ENCODE peak calls at places on chromosome 7, in six cellular contexts. G, F, W, I, J and P are unnamed samples.

GRCh38 chr7:121273467-121274167 is 55.2 kb upstream of the WNT16 start:
- DNase-seq in G (no peak), F (no peak), W (no peak), I (no peak), J (no peak), P (no peak)

GRCh38 chr7:7203813-7204575 is 21.6 kb downstream of the C1GALT1 start:
- DNase-seq in G (no peak), F (no peak), W (no peak), I (no peak), J (no peak), P (no peak)

GRCh38 chr7:132548489-132549078 is 27.7 kb downstream of the PLXNA4 start:
- DNase-seq in G (no peak), F (no peak), W (no peak), I (no peak), J (no peak), P (no peak)

GRCh38 chr7:67809586-67809985 is 813.0 kb downstream of the TYW1 start:
- DNase-seq in G (no peak), F (no peak), W (peak; percentile 24), I (no peak), J (no peak), P (no peak)

GRCh38 chr7:151178831-151179230 is 8.2 kb downstream of the ASB10 start:
- DNase-seq in G (no peak), F (no peak), W (no peak), I (no peak), J (no peak), P (no peak)

GRCh38 chr7:47313564-47313963 is 268.3 kb downstream of the TNS3 start:
- DNase-seq in G (peak; percentile 73), F (no peak), W (no peak), I (no peak), J (no peak), P (no peak)

GRCh38 chr7:86863452-86863851 is 196.0 kb downstream of the ELAPOR2 start:
- DNase-seq in G (no peak), F (no peak), W (no peak), I (no peak), J (no peak), P (no peak)

GRCh38 chr7:100799037-100799896 is 28.1 kb downstream of the EPHB4 start:
- DNase-seq in G (peak; percentile 85), F (peak; percentile 30), W (peak; percentile 88), I (no peak), J (peak; percentile 73), P (no peak)

GRCh38 chr7:82050134-82050533 is 280.3 kb upstream of the HGF start:
- DNase-seq in G (peak; percentile 65), F (no peak), W (peak; percentile 73), I (no peak), J (no peak), P (no peak)

GRCh38 chr7:33982425-33982786 is 77.1 kb downstream of the BMPER start:
- DNase-seq in G (peak; percentile 71), F (no peak), W (peak; percentile 80), I (no peak), J (no peak), P (no peak)

GRCh38 chr7:56078196-56078595 is 14.1 kb downstream of the SUMF2 start:
- DNase-seq in G (no peak), F (no peak), W (no peak), I (no peak), J (no peak), P (no peak)

GRCh38 chr7:99987846-99988245 is 12.0 kb upstream of the AZGP1 start:
- DNase-seq in G (no peak), F (no peak), W (no peak), I (no peak), J (no peak), P (no peak)

GRCh38 chr7:38978474-38978873 is 765 bp downstream of the POU6F2 start:
- DNase-seq in G (peak; percentile 13), F (no peak), W (no peak), I (no peak), J (no peak), P (no peak)

GRCh38 chr7:925601-926000 is 28.9 kb downstream of the ADAP1 start:
- DNase-seq in G (no peak), F (peak; percentile 73), W (no peak), I (no peak), J (peak; percentile 78), P (peak; percentile 18)

GRCh38 chr7:108129018-108129965 is 869 bp downstream of the LAMB4 start:
- DNase-seq in G (no peak), F (no peak), W (no peak), I (no peak), J (no peak), P (no peak)

GRCh38 chr7:152574892-152575511 is 100.9 kb downstream of the XRCC2 start:
- DNase-seq in G (no peak), F (no peak), W (no peak), I (no peak), J (no peak), P (no peak)

GRCh38 chr7:131905574-131905973 is 349.1 kb upstream of the PODXL start:
- DNase-seq in G (no peak), F (no peak), W (no peak), I (no peak), J (no peak), P (no peak)

GRCh38 chr7:68718059-68718685 is 880.1 kb upstream of the AUTS2 start:
- DNase-seq in G (peak; percentile 84), F (no peak), W (no peak), I (no peak), J (no peak), P (no peak)

GRCh38 chr7:46534593-46535271 is 613.7 kb upstream of the IGFBP3 start:
- DNase-seq in G (peak; percentile 67), F (no peak), W (peak; percentile 52), I (no peak), J (peak; percentile 33), P (no peak)

GRCh38 chr7:137844690-137845425 is 1.9 kb downstream of the DGKI start:
- DNase-seq in G (no peak), F (no peak), W (no peak), I (no peak), J (no peak), P (no peak)

GRCh38 chr7:148863324-148863723 is 20.8 kb downstream of the EZH2 start:
- DNase-seq in G (no peak), F (no peak), W (no peak), I (no peak), J (no peak), P (no peak)

GRCh38 chr7:148862481-148862880 is 21.6 kb downstream of the EZH2 start:
- DNase-seq in G (no peak), F (no peak), W (no peak), I (no peak), J (no peak), P (no peak)

GRCh38 chr7:148866362-148866761 is 17.7 kb downstream of the EZH2 start:
- DNase-seq in G (no peak), F (no peak), W (no peak), I (no peak), J (no peak), P (no peak)

GRCh38 chr7:148867571-148868377 is 16.3 kb downstream of the EZH2 start:
- DNase-seq in G (peak; percentile 20), F (no peak), W (no peak), I (no peak), J (no peak), P (no peak)

DNA sequence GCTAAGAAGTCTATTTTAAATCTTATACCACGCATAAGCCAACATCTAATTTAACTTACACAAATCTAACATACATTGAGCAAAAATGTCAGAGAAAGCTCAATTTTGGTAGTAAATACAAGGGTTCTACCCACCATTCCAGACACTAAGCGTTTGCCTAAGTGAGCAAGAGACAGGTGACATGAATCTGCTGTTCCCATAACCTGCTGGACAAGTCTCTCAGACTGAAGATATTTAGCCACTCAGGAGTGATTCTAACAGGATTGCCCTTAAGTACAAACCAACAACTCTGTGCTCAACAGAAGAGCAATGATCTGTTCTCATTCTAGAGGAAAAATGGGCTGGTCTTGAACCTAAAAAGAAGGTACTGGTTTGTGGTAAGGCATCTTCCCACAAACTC is 18.8 kb downstream of the EZH2 start:
- DNase-seq in G (no peak), F (no peak), W (no peak), I (no peak), J (no peak), P (no peak)
- H3K27ac ChIP-seq in G (no peak overlapping the region), F (no peak overlapping the region), W (no peak overlapping the region), I (no peak overlapping the region), J (no peak overlapping the region), P (no peak overlapping the region)

GRCh38 chr7:50147952-50148351 is 54.9 kb upstream of the ZPBP start:
- DNase-seq in G (no peak), F (no peak), W (no peak), I (no peak), J (no peak), P (no peak)
- H3K4me1 ChIP-seq in G (no peaks in the 10 kb centered on the region), F (peaks cover 25% of the 10 kb centered on the region), W (no peaks in the 10 kb centered on the region), I (no peaks in the 10 kb centered on the region), J (no peaks in the 10 kb centered on the region), P (peaks cover 9% of the 10 kb centered on the region)

GRCh38 chr7:117324940-117325339 is 2.1 kb upstream of the WNT2 start:
- DNase-seq in G (peak; percentile 67), F (no peak), W (no peak), I (no peak), J (no peak), P (no peak)
- H3K27ac ChIP-seq in G (no peak overlapping the region), F (no peak overlapping the region), W (no peak overlapping the region), I (no peak overlapping the region), J (no peak overlapping the region), P (no peak overlapping the region)

DNA sequence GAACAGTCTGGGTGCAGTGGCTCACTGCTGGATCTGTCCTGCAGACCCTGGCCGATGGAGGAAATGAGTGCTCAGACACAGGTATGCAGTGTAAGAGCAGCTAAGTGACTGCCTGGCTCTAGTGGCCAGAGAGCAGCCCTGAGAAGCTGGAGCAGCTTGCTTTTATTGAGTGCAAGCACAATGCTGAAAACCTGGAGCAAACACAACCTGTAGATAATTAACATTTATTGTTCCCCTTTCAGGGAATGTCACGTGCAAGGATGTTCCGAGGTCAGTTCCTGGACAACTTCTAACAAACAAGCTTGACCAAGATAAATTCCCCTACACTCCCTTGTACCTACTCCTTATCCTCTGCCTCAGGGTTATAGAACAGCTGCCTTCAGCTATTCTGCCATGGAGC is 31.4 kb downstream of the DDC start:
- DNase-seq in G (no peak), F (no peak), W (no peak), I (no peak), J (peak; percentile 46), P (no peak)
- H3K4me1 ChIP-seq in G (peaks cover 5% of the 10 kb centered on the region), F (no peaks in the 10 kb centered on the region), W (no peaks in the 10 kb centered on the region), I (no peaks in the 10 kb centered on the region), J (peaks cover 8% of the 10 kb centered on the region), P (no peaks in the 10 kb centered on the region)